ENCODE peak calls at places on chromosomes 4 and X, in seven cellular contexts. Q is transverse colon, Y is RWPE2, Z is breast epithelium, F is pancreas, W is AG10803, C is A549. N is an unnamed sample.

GRCh38 chrX:16002185-16002584 is 121.2 kb upstream of the GRPR start:
- DNase-seq in Z (no peak), W (no peak), Y (no peak), C (no peak), F (no peak), Q (no peak), N (no peak)

GRCh38 chr4:6076391-6076790 is 58.2 kb upstream of the C4orf50 start:
- DNase-seq in Z (no peak), W (no peak), Y (no peak), Q (no peak), C (no peak), F (no peak), N (no peak)

GRCh38 chr4:123807866-123808265 is 411.3 kb downstream of the SPRY1 start:
- DNase-seq in Z (no peak), W (no peak), F (no peak), C (no peak), Y (no peak), Q (no peak), N (no peak)

GRCh38 chr4:144575181-144575580 is 70.8 kb upstream of the HHIP start:
- DNase-seq in Q (no peak), Z (no peak), C (peak), F (no peak), W (peak), Y (no peak), N (no peak)

GRCh38 chr4:138981930-138982390 is 33.6 kb upstream of the NOCT start:
- DNase-seq in W (peak), Z (no peak), Y (no peak), F (peak), C (peak), Q (peak), N (peak)

GRCh38 chr4:167100120-167100519 is 134.2 kb downstream of the SPOCK3 start:
- DNase-seq in Y (no peak), Z (no peak), Q (no peak), W (no peak), F (no peak), C (peak), N (no peak)

GRCh38 chrX:154082396-154083133 is 15.0 kb downstream of the MECP2 start:
- DNase-seq in Y (no peak), C (peak), Q (no peak), F (no peak), W (peak), Z (no peak), N (no peak)

GRCh38 chrX:133350751-133351150 is 64.5 kb downstream of the GPC4 start:
- DNase-seq in W (peak), Z (no peak), F (peak), C (no peak), Y (no peak), Q (peak), N (no peak)

GRCh38 chr4:189090174-189090814 is 850.4 kb upstream of the FRG1 start:
- DNase-seq in F (no peak), W (peak), C (peak), Z (no peak), Y (no peak), Q (no peak), N (no peak)

GRCh38 chrX:150766351-150767044 is 73.3 kb downstream of the MTMR1 start:
- DNase-seq in W (no peak), Y (no peak), Z (no peak), F (no peak), C (peak), Q (no peak), N (no peak)

GRCh38 chrX:112670964-112671363 is 8.8 kb downstream of the LHFPL1 start:
- DNase-seq in C (no peak), Y (no peak), Z (no peak), W (no peak), F (no peak), Q (no peak), N (no peak)

GRCh38 chrX:18227458-18227857 is 6.8 kb upstream of the BEND2 start:
- DNase-seq in F (no peak), Y (no peak), Z (no peak), Q (no peak), W (no peak), C (no peak), N (no peak)

GRCh38 chrX:39935414-39936064 is 162.2 kb downstream of the BCOR start:
- DNase-seq in Z (no peak), W (no peak), F (no peak), Y (no peak), Q (no peak), C (peak), N (no peak)

GRCh38 chrX:119398974-119399771 is at the start of gene SLC25A43:
- DNase-seq in Z (no peak), F (peak), W (peak), Y (no peak), C (peak), Q (peak), N (no peak)

GRCh38 chr4:138710297-138710696 is 305.3 kb upstream of the NOCT start:
- DNase-seq in F (no peak), W (no peak), C (no peak), Q (no peak), Z (no peak), Y (no peak), N (no peak)

GRCh38 chrX:295136-295535 is 14.0 kb downstream of the PLCXD1 start:
- DNase-seq in Q (no peak), Z (peak), F (peak), Y (peak), W (no peak), C (no peak), N (no peak)

GRCh38 chr4:92387459-92388069 is 83.8 kb downstream of the GRID2 start:
- DNase-seq in C (peak), Z (no peak), F (no peak), Q (no peak), W (peak), Y (no peak), N (peak)

GRCh38 chr4:126737899-126738526 is 894.7 kb upstream of the INTU start:
- DNase-seq in Z (no peak), Y (no peak), Q (no peak), W (no peak), C (no peak), F (no peak), N (no peak)

GRCh38 chrX:53340852-53341645 is 59.7 kb upstream of the IQSEC2 start:
- DNase-seq in F (no peak), Z (no peak), Y (no peak), W (no peak), C (no peak), Q (no peak), N (no peak)

GRCh38 chrX:109830157-109830703 is 97.2 kb upstream of the ACSL4 start:
- DNase-seq in Q (no peak), Z (no peak), Y (no peak), F (no peak), W (no peak), C (no peak), N (no peak)

GRCh38 chrX:16462912-16463311 is 187.0 kb upstream of the S100G start:
- DNase-seq in W (peak), Y (no peak), Z (no peak), C (no peak), F (no peak), Q (no peak), N (peak)

GRCh38 chrX:134971926-134972325 is 18.9 kb upstream of the SMIM10 start:
- DNase-seq in Z (no peak), C (no peak), Y (no peak), W (peak), Q (no peak), F (no peak), N (no peak)

GRCh38 chr4:98148856-98149255 is 5.6 kb upstream of the STPG2 start:
- DNase-seq in Y (no peak), Q (no peak), F (no peak), W (no peak), C (no peak), Z (no peak), N (no peak)

GRCh38 chr4:98143001-98143899 is at the start of gene STPG2:
- DNase-seq in Y (peak), C (peak), W (peak), Q (peak), Z (peak), F (peak), N (peak)
- TF ChIP-seq CTCF in Y (peak), C (peak), W (peak), Q (peak), Z (no peak), F (no peak), N (peak)

DNA sequence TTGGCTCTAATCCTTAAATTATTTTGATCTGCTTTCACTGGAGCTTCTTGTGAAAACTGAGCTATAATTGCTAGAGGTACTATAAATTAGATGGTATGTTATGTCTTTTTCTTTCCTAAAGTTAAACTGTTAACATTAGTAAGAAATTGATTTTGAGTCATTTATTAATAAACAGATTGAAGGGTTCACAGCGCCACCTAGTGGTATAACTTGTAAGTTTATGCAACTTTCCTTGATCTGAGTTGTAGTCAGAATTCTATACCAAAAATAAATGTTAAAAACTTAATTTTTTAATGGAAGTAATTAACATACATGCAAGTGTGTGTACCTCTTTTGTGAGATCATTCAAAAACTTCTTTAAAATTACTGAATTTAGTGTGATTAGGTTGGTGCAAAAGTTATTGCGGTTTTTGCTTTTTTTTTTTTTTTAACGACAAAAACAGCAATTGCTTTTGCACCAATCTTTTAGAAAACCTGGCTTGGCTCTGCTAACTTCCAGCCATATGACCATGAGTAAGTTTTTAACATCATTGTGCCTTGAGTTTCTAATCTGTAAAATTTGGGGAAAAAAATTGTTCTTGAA is 151.5 kb downstream of the CENPC start:
- DNase-seq in W (peak), Z (no peak), F (no peak), Q (no peak), Y (no peak), C (peak), N (peak)
- TF ChIP-seq CTCF in W (peak), Z (peak), F (peak), Q (peak), Y (peak), C (peak), N (peak)

GRCh38 chrX:64352084-64352483 is 43.2 kb downstream of the MTMR8 start:
- DNase-seq in W (no peak), C (no peak), Q (no peak), F (no peak), Y (no peak), Z (no peak), N (no peak)
- TF ChIP-seq CTCF in W (no peak), C (no peak), Q (no peak), F (no peak), Y (no peak), Z (no peak), N (no peak)

GRCh38 chr4:110442788-110443187 is 33.2 kb upstream of the ENPEP start:
- DNase-seq in F (no peak), C (no peak), Z (no peak), Q (no peak), W (no peak), Y (no peak), N (no peak)

DNA sequence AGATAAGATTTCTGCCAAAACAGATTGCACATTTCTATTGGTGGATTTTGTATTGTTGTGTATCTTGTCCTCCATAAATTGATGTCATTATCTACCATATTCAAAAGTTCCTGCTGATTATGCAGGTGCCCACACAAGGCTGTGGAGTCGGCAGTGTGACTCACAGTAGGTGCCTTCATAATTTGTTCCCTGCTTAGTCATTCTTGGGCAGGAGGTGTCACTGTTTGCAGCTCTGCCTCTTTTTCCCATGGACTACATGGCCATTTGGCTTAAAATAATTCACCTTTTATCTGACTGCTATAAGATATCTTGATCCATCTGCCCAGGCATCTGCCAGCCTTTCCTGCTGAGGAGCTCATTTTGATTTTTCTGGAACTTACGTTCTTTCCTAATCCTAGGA is 33.6 kb upstream of the ENPEP start:
- DNase-seq in Q (no peak), F (no peak), Y (no peak), C (no peak), Z (no peak), W (no peak), N (no peak)
- TF ChIP-seq CTCF in Q (no peak), F (no peak), Y (no peak), C (no peak), Z (no peak), W (peak), N (no peak)

DNA sequence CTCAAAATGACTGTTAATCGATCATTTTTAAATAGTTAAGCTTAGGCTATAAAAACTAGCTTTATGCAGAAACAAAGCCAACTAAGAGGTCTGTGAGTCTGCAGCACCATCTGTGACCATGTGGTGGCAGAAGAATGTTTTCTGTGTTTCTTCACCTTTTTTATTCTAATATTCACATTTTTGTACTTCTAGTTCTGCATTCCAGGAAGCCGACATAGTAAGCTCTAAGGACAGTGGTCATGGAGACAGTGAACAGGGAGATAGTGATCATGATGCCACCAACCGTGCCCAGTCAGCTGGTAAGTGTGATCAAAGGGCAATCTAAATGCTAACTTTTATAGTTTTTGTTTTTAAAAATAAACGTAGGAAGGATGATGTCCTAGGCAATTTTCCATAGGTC is 5.6 kb downstream of the PCDH10 start:
- DNase-seq in C (peak), Q (no peak), W (peak), Y (no peak), F (no peak), Z (no peak), N (no peak)
- TF ChIP-seq CTCF in C (peak), Q (no peak), W (peak), Y (peak), F (peak), Z (no peak), N (peak)

N was measured in AG09319.